ENCODE peak calls at places on chromosomes 12 and 14, in six cellular contexts. R, P, Y, F, S and W are unnamed samples.
A peak's percentile ranks its signal among the peaks of the same experiment; 100 is the strongest.

GRCh38 chr12:57162541-57163125 is 15.2 kb upstream of the LRP1-AS start:
- DNase-seq in R (no peak), F (no peak), P (no peak), S (no peak), Y (no peak), W (no peak)

GRCh38 chr12:53867216-53868012 is 71.2 kb upstream of the HOXC13 start:
- DNase-seq in R (no peak), P (peak; percentile 33), F (peak; percentile 14), Y (no peak), S (no peak), W (no peak)

GRCh38 chr14:88271205-88271604 is 51.9 kb downstream of the KCNK10 start:
- DNase-seq in F (no peak), S (no peak), P (no peak), R (no peak), Y (no peak), W (no peak)

GRCh38 chr14:67892466-67893120 is 73.0 kb downstream of the RAD51B start:
- DNase-seq in F (no peak), P (no peak), Y (no peak), S (no peak), R (no peak), W (no peak)

GRCh38 chr12:132839558-132840235 is 11.0 kb upstream of the GOLGA3 start:
- DNase-seq in R (no peak), F (no peak), P (no peak), S (no peak), Y (no peak), W (no peak)

GRCh38 chr12:2284857-2285256 is 232.1 kb downstream of the CACNA1C start:
- DNase-seq in R (peak; percentile 34), P (peak; percentile 20), S (peak; percentile 64), Y (no peak), F (peak; percentile 29), W (no peak)

GRCh38 chr14:67636361-67636919 is 16.7 kb downstream of the ARG2 start:
- DNase-seq in F (no peak), S (no peak), R (no peak), P (peak; percentile 41), Y (peak; percentile 39), W (no peak)

GRCh38 chr14:24790196-24790595 is 156.2 kb upstream of the GZMB start:
- DNase-seq in R (no peak), F (peak; percentile 46), S (no peak), P (no peak), Y (no peak), W (no peak)

GRCh38 chr14:77582511-77582910 is 33.9 kb downstream of the SPTLC2 start:
- DNase-seq in P (no peak), S (no peak), R (no peak), F (no peak), Y (no peak), W (no peak)

GRCh38 chr14:89973234-89973823 is 17.6 kb downstream of the TDP1 start:
- DNase-seq in S (no peak), P (peak; percentile 44), R (peak; percentile 28), F (peak; percentile 56), Y (peak; percentile 4), W (peak; percentile 33)

GRCh38 chr12:123286997-123287396 is 15.3 kb upstream of the CDK2AP1 start:
- DNase-seq in R (no peak), Y (no peak), P (no peak), S (no peak), F (no peak), W (no peak)

GRCh38 chr14:100165376-100165775 is 5.9 kb upstream of the DEGS2 start:
- DNase-seq in F (no peak), S (no peak), P (no peak), R (no peak), Y (no peak), W (no peak)
- TF ChIP-seq POLR2A in F (no peak), S (no peak), P (no peak), R (no peak), Y (no peak), W (no peak)

GRCh38 chr12:14961466-14962155 is at the start of gene ARHGDIB:
- DNase-seq in S (no peak), F (no peak), P (no peak), R (no peak), Y (peak; percentile 87), W (no peak)
- TF ChIP-seq TAF1 in S (no peak), F (no peak), P (no peak), R (peak; percentile 72), Y (peak; percentile 75), W (peak; percentile 43)

GRCh38 chr12:47828008-47828966 is 8.6 kb upstream of the HDAC7 start:
- DNase-seq in Y (no peak), R (no peak), P (no peak), F (no peak), S (no peak), W (no peak)

GRCh38 chr12:47832263-47832933 is 12.7 kb upstream of the HDAC7 start:
- DNase-seq in R (peak; percentile 34), S (no peak), Y (no peak), F (no peak), P (no peak), W (no peak)

GRCh38 chr12:47829584-47829983 is 9.9 kb upstream of the HDAC7 start:
- DNase-seq in Y (no peak), P (peak; percentile 44), S (no peak), R (no peak), F (no peak), W (no peak)

GRCh38 chr12:47825239-47825639 is 5.5 kb upstream of the HDAC7 start:
- DNase-seq in Y (no peak), F (no peak), R (no peak), P (no peak), S (no peak), W (no peak)

DNA sequence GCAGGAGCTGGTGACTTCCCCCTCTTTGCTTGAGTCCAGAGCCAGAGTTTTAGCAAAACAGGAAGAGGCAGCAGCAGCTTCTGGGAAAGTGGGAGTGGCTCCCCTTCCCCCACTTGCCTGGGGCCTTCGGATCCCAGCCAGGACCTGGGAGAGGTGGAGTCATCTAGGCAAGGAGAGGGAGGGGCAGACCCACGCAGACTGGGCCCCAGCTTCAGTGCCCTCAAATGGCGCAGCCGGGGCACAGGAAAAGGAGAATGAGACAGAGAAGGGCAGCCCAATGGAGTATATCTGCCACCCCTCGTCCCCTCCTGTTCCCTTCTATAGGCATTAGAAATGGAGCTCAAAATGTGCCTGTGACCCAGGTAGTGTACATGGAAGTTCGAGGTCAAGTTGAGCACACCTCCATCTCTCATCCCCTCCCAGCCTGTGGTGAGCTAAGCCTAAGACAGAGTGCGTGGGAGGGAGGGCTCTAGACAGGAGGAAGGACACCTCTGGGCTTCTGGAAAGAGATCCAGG is 9.3 kb upstream of the HDAC7 start:
- DNase-seq in P (peak; percentile 89), Y (no peak), S (no peak), F (no peak), R (no peak), W (no peak)
- TF ChIP-seq POLR2A in P (peak; percentile 68), Y (no peak), S (no peak), F (no peak), R (no peak), W (no peak)

GRCh38 chr12:106329231-106329985 is 26.9 kb downstream of the TCP11L2 start:
- DNase-seq in R (no peak), Y (no peak), P (no peak), S (no peak), F (no peak), W (no peak)
- TF ChIP-seq TAF1 in R (no peak), Y (no peak), P (no peak), S (no peak), F (no peak), W (no peak)

DNA sequence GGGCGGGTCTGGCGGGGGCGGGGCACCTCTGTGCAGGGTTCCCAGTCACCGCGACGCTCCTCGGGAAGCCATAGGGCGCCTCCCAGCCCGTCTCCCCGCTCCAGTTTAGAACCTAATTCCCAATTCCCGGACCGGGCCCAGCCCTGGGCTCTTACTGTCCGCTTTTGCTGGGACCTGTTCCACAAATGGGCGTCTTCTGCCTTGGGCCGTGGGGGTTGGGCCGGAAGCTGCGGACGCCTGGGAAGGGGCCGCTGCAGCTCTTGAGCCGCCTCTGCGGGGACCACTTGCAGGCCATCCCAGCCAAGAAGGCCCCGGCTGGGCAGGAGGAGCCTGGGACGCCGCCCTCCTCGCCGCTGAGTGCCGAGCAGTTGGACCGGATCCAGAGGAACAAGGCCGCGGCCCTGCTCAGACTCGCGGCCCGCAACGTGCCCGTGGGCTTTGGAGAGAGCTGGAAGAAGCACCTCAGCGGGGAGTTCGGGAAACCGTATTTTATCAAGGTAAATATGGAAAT is 800 bp downstream of the UNG start:
- DNase-seq in Y (no peak), S (no peak), P (no peak), F (no peak), R (no peak), W (no peak)
- TF ChIP-seq POLR2A in Y (no peak), S (no peak), P (no peak), F (peak; percentile 43), R (no peak), W (no peak)